ENCODE peak calls at places on chromosomes 16 and 17, in five cellular contexts. L is midbrain, X is T-helper 1 cell, D is ovary, C is NCI-H460. Y is an unnamed sample.

GRCh38 chr17:42436401-42436800 is 13.3 kb upstream of the CAVIN1 start:
- DNase-seq in C (no peak), L (no peak), X (no peak), D (no peak), Y (no peak)

GRCh38 chr16:70441406-70441990 is 2.6 kb upstream of the ST3GAL2 start:
- DNase-seq in D (no peak), X (no peak), L (no peak), C (no peak), Y (no peak)

GRCh38 chr17:44556114-44556853 is 1.0 kb upstream of the FZD2 start:
- DNase-seq in X (peak; percentile 8), C (no peak), D (peak; percentile 42), L (peak; percentile 49), Y (no peak)

GRCh38 chr17:82145550-82146165 is 47.6 kb upstream of the FASN start:
- DNase-seq in L (no peak), X (no peak), D (no peak), C (no peak), Y (no peak)

GRCh38 chr16:23640669-23640958 is 496 bp downstream of the PALB2 start:
- DNase-seq in C (no peak), L (no peak), D (no peak), X (no peak), Y (no peak)

GRCh38 chr16:554297-554621 is 5.9 kb upstream of the PRR35 start:
- DNase-seq in X (no peak), D (no peak), L (no peak), C (no peak), Y (no peak)

GRCh38 chr16:3101018-3101840 is 2.1 kb upstream of the ZSCAN10 start:
- DNase-seq in X (peak; percentile 45), C (peak; percentile 41), L (no peak), D (no peak), Y (no peak)

GRCh38 chr16:28258571-28258970 is 33.8 kb upstream of the SBK1 start:
- DNase-seq in L (peak; percentile 22), C (no peak), D (no peak), X (no peak), Y (no peak)

GRCh38 chr17:80761421-80761871 is 216.8 kb downstream of the RPTOR start:
- DNase-seq in C (no peak), X (peak; percentile 46), L (no peak), D (no peak), Y (peak; percentile 43)